ENCODE peak calls at places on chromosomes 2 and 18, in eight cellular contexts. I is stomach; E is right cardiac atrium; Z is gastrocnemius medialis; B is pancreas; O is CD4-positive, CD25-positive, alpha-beta regulatory T cell; X is A549; N is spleen. K is an unnamed sample. For H3K4me1 and H3K9me3, the result is how much of the 10 kb centered on the place peaks cover.

GRCh38 chr2:29561241-29562027 is 360.0 kb downstream of the ALK start:
- DNase-seq in I (no peak), E (no peak), Z (no peak), B (no peak), O (no peak), X (no peak), N (no peak), K (no peak)

GRCh38 chr2:123451517-123451916 is 573.6 kb upstream of the CNTNAP5 start:
- DNase-seq in I (no peak), E (no peak), Z (no peak), B (no peak), O (no peak), X (no peak), N (no peak), K (no peak)

GRCh38 chr2:217947341-217948316 is 55.2 kb downstream of the TNS1 start:
- DNase-seq in I (peak), E (no peak), Z (no peak), B (no peak), O (no peak), X (no peak), N (peak), K (peak)

GRCh38 chr2:76998713-76999112 is 523.5 kb downstream of the LRRTM4 start:
- DNase-seq in I (no peak), E (no peak), Z (no peak), B (no peak), O (no peak), X (no peak), N (no peak), K (no peak)

GRCh38 chr2:27218614-27219013 is 1.4 kb downstream of the CAD start:
- DNase-seq in I (no peak), E (no peak), Z (no peak), B (no peak), O (no peak), X (no peak), N (no peak), K (no peak)

GRCh38 chr2:221641181-221641871 is 69.2 kb upstream of the EPHA4 start:
- DNase-seq in I (no peak), E (no peak), Z (no peak), B (no peak), O (no peak), X (no peak), N (no peak), K (peak)

GRCh38 chr2:215269397-215270117 is 42.3 kb upstream of the ATIC start:
- DNase-seq in I (peak), E (peak), Z (peak), B (no peak), O (peak), X (peak), N (no peak), K (no peak)

GRCh38 chr2:80482276-80482675 is 177.7 kb upstream of the LRRTM1 start:
- DNase-seq in I (no peak), E (no peak), Z (no peak), B (no peak), O (no peak), X (no peak), N (no peak), K (no peak)

GRCh38 chr2:48414196-48414595 is 115.8 kb upstream of the STON1 start:
- DNase-seq in I (no peak), E (no peak), Z (no peak), B (no peak), O (no peak), X (no peak), N (no peak), K (no peak)

GRCh38 chr2:38178142-38178541 is 102.2 kb upstream of the CYP1B1 start:
- DNase-seq in I (no peak), E (peak), Z (peak), B (no peak), O (no peak), X (no peak), N (no peak), K (no peak)

GRCh38 chr18:49980869-49981268 is 167.5 kb upstream of the ACAA2 start:
- DNase-seq in I (no peak), E (no peak), Z (no peak), B (no peak), O (no peak), X (no peak), N (no peak), K (no peak)

GRCh38 chr2:226759768-226760167 is 39.9 kb downstream of the IRS1 start:
- DNase-seq in I (no peak), E (peak), Z (peak), B (no peak), O (no peak), X (no peak), N (no peak), K (no peak)

GRCh38 chr2:226756131-226756530 is 43.5 kb downstream of the IRS1 start:
- DNase-seq in I (no peak), E (no peak), Z (no peak), B (no peak), O (peak), X (peak), N (no peak), K (no peak)

GRCh38 chr2:226761195-226761583 is 38.4 kb downstream of the IRS1 start:
- DNase-seq in I (no peak), E (no peak), Z (no peak), B (no peak), O (no peak), X (no peak), N (no peak), K (no peak)

GRCh38 chr2:226760412-226761194 is 39.0 kb downstream of the IRS1 start:
- DNase-seq in I (no peak), E (no peak), Z (peak), B (no peak), O (no peak), X (no peak), N (no peak), K (no peak)

DNA sequence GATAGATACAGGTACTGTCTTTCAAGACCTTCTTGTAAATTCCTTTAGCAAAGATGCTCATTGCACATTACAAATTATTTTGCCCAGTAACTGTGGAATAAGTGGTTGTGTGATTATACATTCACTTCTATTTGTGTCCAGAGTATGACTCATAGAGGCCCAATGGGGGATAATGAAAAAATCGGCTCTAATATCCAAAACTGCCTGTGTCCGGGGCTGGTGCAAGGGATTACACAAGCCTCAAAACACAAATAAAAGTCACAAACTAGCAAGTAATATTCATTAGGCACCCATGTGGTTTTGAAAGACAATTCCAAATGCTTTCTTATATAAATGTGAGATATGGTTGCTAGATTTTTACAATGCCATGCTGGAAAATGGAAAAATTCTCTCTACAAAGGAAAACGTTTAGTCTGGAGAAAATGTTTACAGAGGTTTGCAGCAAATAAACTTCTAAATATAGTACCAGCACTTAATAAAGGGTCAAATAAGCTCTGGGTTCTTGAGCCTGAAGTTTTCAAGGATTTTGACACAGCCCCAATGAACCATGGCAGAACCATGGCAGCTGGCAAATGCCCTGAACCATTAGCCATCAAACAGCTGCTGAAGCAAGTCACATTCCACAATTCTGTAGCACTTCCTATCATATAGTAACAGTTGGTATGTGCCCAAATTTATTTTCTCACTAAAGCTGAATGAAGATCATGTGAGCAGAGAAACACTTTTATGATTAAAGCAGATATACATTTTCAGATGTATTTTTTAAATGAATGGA is 40.5 kb downstream of the IRS1 start:
- DNase-seq in I (no peak), E (no peak), Z (no peak), B (no peak), O (no peak), X (no peak), N (no peak), K (no peak)
- H3K27ac ChIP-seq in I (peak), E (peak), Z (peak), B (no peak), O (no peak), X (peak), N (no peak), K (no peak)

GRCh38 chr2:232321817-232322559 is 56.6 kb upstream of the ALPP start:
- DNase-seq in I (peak), E (no peak), Z (peak), B (no peak), O (no peak), X (no peak), N (no peak), K (no peak)
- H3K4me1 ChIP-seq in I (under half), E (under half), Z (under half), B (under half), O (half or more), X (under half), N (under half), K (under half)

GRCh38 chr2:54366487-54367280 is 89.4 kb upstream of the SPTBN1 start:
- DNase-seq in I (no peak), E (no peak), Z (no peak), B (no peak), O (no peak), X (no peak), N (no peak), K (no peak)

GRCh38 chr2:54373855-54374254 is 82.3 kb upstream of the SPTBN1 start:
- DNase-seq in I (no peak), E (no peak), Z (no peak), B (no peak), O (no peak), X (no peak), N (no peak), K (no peak)

GRCh38 chr2:54372361-54372760 is 83.8 kb upstream of the SPTBN1 start:
- DNase-seq in I (no peak), E (no peak), Z (no peak), B (no peak), O (no peak), X (no peak), N (no peak), K (no peak)

GRCh38 chr2:54371461-54372065 is 84.6 kb upstream of the SPTBN1 start:
- DNase-seq in I (no peak), E (no peak), Z (no peak), B (no peak), O (no peak), X (no peak), N (no peak), K (no peak)

GRCh38 chr2:54370405-54371104 is 85.6 kb upstream of the SPTBN1 start:
- DNase-seq in I (no peak), E (peak), Z (no peak), B (no peak), O (no peak), X (no peak), N (no peak), K (no peak)
- H3K9me3 ChIP-seq in I (under half), E (under half), Z (under half), B (under half), O (under half), X (under half), N (under half), K (under half)

GRCh38 chr2:57893800-57894199 is 152.8 kb upstream of the VRK2 start:
- DNase-seq in I (no peak), E (no peak), Z (no peak), B (no peak), O (no peak), X (no peak), N (no peak), K (no peak)

GRCh38 chr2:57894353-57894752 is 152.3 kb upstream of the VRK2 start:
- DNase-seq in I (no peak), E (no peak), Z (no peak), B (no peak), O (no peak), X (no peak), N (no peak), K (no peak)

GRCh38 chr2:57890993-57891688 is 155.5 kb upstream of the VRK2 start:
- DNase-seq in I (no peak), E (no peak), Z (no peak), B (no peak), O (no peak), X (no peak), N (no peak), K (no peak)

GRCh38 chr2:57892920-57893319 is 153.7 kb upstream of the VRK2 start:
- DNase-seq in I (no peak), E (no peak), Z (no peak), B (no peak), O (no peak), X (no peak), N (no peak), K (no peak)

DNA sequence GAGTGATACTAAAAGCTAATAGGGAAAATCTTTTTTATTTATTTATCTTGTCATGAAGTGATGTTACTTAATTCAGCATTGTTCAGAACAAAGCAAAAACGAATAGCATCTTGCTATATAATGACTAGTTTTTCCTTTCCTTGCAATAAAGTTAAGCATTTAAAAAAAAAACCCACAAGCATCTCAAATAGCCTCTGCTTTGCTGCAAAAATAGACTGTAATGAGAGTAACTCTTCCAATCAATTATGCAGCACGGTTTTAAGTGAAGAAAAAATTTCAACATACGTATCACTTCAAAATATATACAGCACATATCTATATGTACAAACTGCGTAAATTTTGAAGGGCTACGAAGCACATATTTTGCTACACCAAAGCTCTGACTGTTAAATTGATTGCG is 153.3 kb upstream of the VRK2 start:
- DNase-seq in I (no peak), E (no peak), Z (no peak), B (no peak), O (no peak), X (no peak), N (no peak), K (no peak)
- H3K27ac ChIP-seq in I (no peak), E (no peak), Z (no peak), B (no peak), O (no peak), X (no peak), N (no peak), K (no peak)

GRCh38 chr2:54983345-54984235 is 66.7 kb downstream of the RTN4 start:
- DNase-seq in I (no peak), E (no peak), Z (no peak), B (no peak), O (no peak), X (no peak), N (no peak), K (no peak)
- H3K4me1 ChIP-seq in I (under half), E (under half), Z (half or more), B (under half), O (under half), X (half or more), N (under half), K (under half)

DNA sequence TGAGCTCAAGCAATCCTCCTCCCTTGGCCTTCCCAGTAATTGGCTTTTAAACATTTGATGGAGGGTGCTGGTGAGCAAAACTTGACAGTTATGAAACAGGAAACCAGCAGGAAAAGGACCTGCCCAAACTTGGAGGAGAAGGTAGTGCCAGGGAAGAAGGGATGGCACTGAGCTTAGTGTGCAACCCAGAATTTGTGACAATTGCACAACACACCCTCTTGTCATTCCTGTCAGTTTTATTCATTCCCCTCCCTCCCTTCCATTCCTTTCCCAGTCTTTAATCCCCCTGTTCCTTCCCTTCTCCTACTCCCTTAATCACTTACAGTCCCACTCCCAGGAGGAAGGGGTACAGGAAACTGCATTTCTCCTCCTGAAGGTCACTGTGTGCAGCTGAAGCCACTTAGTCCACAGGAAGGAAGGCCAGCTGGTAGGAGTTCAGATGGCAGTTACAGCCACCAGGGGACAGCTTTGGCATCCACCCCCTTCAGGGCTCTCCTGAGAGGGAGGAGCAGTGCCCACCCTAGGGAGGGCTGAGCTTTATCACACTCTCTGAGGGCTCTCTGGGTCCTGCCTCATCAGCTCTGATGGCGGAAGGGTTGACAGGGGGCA is 24.0 kb upstream of the SIGLEC15 start:
- DNase-seq in I (no peak), E (no peak), Z (no peak), B (no peak), O (no peak), X (no peak), N (no peak), K (no peak)
- H3K9me3 ChIP-seq in I (under half), E (under half), Z (under half), B (under half), O (under half), X (under half), N (under half), K (under half)

GRCh38 chr2:149732730-149733290 is 145.2 kb upstream of the MMADHC start:
- DNase-seq in I (no peak), E (no peak), Z (no peak), B (no peak), O (no peak), X (no peak), N (no peak), K (no peak)
- H3K27ac ChIP-seq in I (no peak), E (no peak), Z (no peak), B (no peak), O (no peak), X (peak), N (no peak), K (no peak)

GRCh38 chr2:205982776-205983327 is 103.1 kb downstream of the INO80D start:
- DNase-seq in I (no peak), E (no peak), Z (no peak), B (no peak), O (no peak), X (no peak), N (no peak), K (no peak)
- H3K4me1 ChIP-seq in I (under half), E (under half), Z (under half), B (under half), O (under half), X (under half), N (under half), K (under half)